ENCODE peak calls at places on chromosomes 2 and 18, in six cellular contexts. One of them, this sample, is unnamed.

GRCh38 chr2:216967889-216968288 is 108.0 kb upstream of the TNP1 start:
- DNase-seq in kidney: no peak
- DNase-seq in heart left ventricle: peak
- DNase-seq in CD4-positive, CD25-positive, alpha-beta regulatory T cell: no peak
- DNase-seq in IMR-90: no peak
- DNase-seq in foreskin keratinocyte: no peak
- DNase-seq in this sample: no peak

GRCh38 chr2:189147361-189147760 is 32.2 kb downstream of the COL5A2 start:
- DNase-seq in kidney: no peak
- DNase-seq in IMR-90: peak
- DNase-seq in foreskin keratinocyte: peak
- DNase-seq in heart left ventricle: no peak
- DNase-seq in CD4-positive, CD25-positive, alpha-beta regulatory T cell: no peak
- DNase-seq in this sample: no peak

GRCh38 chr2:217440000-217440399 is 562.8 kb downstream of the TNS1 start:
- DNase-seq in kidney: no peak
- DNase-seq in heart left ventricle: no peak
- DNase-seq in IMR-90: peak
- DNase-seq in foreskin keratinocyte: no peak
- DNase-seq in CD4-positive, CD25-positive, alpha-beta regulatory T cell: no peak
- DNase-seq in this sample: no peak

GRCh38 chr2:47026738-47027531 is 111.3 kb upstream of the MCFD2 start:
- DNase-seq in kidney: no peak
- DNase-seq in CD4-positive, CD25-positive, alpha-beta regulatory T cell: no peak
- DNase-seq in IMR-90: no peak
- DNase-seq in heart left ventricle: no peak
- DNase-seq in foreskin keratinocyte: no peak
- DNase-seq in this sample: no peak

GRCh38 chr2:210259687-210260086 is 34.4 kb upstream of the ACADL start:
- DNase-seq in CD4-positive, CD25-positive, alpha-beta regulatory T cell: no peak
- DNase-seq in foreskin keratinocyte: no peak
- DNase-seq in IMR-90: no peak
- DNase-seq in heart left ventricle: no peak
- DNase-seq in kidney: no peak
- DNase-seq in this sample: no peak

GRCh38 chr18:42392416-42392815 is 437.4 kb downstream of the PIK3C3 start:
- DNase-seq in foreskin keratinocyte: no peak
- DNase-seq in kidney: no peak
- DNase-seq in CD4-positive, CD25-positive, alpha-beta regulatory T cell: no peak
- DNase-seq in heart left ventricle: no peak
- DNase-seq in IMR-90: no peak
- DNase-seq in this sample: no peak

GRCh38 chr2:124254621-124255020 is 229.5 kb downstream of the CNTNAP5 start:
- DNase-seq in foreskin keratinocyte: no peak
- DNase-seq in IMR-90: peak
- DNase-seq in CD4-positive, CD25-positive, alpha-beta regulatory T cell: no peak
- DNase-seq in kidney: no peak
- DNase-seq in heart left ventricle: no peak
- DNase-seq in this sample: no peak

GRCh38 chr18:46179306-46179705 is 75.1 kb downstream of the HAUS1 start:
- DNase-seq in foreskin keratinocyte: no peak
- DNase-seq in kidney: no peak
- DNase-seq in CD4-positive, CD25-positive, alpha-beta regulatory T cell: no peak
- DNase-seq in IMR-90: no peak
- DNase-seq in heart left ventricle: no peak
- DNase-seq in this sample: no peak

GRCh38 chr2:70247364-70248144 is 874 bp downstream of the TIA1 start:
- DNase-seq in kidney: no peak
- DNase-seq in IMR-90: peak
- DNase-seq in foreskin keratinocyte: no peak
- DNase-seq in heart left ventricle: no peak
- DNase-seq in CD4-positive, CD25-positive, alpha-beta regulatory T cell: no peak
- DNase-seq in this sample: no peak

GRCh38 chr2:8518986-8519669 is 162.7 kb upstream of the ID2 start:
- DNase-seq in CD4-positive, CD25-positive, alpha-beta regulatory T cell: no peak
- DNase-seq in IMR-90: no peak
- DNase-seq in heart left ventricle: no peak
- DNase-seq in kidney: no peak
- DNase-seq in foreskin keratinocyte: no peak
- DNase-seq in this sample: no peak

GRCh38 chr2:218095853-218096252 is 26.8 kb downstream of the RUFY4 start:
- DNase-seq in heart left ventricle: no peak
- DNase-seq in IMR-90: no peak
- DNase-seq in kidney: no peak
- DNase-seq in foreskin keratinocyte: no peak
- DNase-seq in CD4-positive, CD25-positive, alpha-beta regulatory T cell: no peak
- DNase-seq in this sample: no peak

GRCh38 chr18:37430346-37431076 is 135.1 kb downstream of the CELF4 start:
- DNase-seq in foreskin keratinocyte: no peak
- DNase-seq in IMR-90: no peak
- DNase-seq in CD4-positive, CD25-positive, alpha-beta regulatory T cell: no peak
- DNase-seq in heart left ventricle: no peak
- DNase-seq in kidney: no peak
- DNase-seq in this sample: no peak

GRCh38 chr2:178732913-178733312 is 74.3 kb downstream of the TTN start:
- DNase-seq in IMR-90: no peak
- DNase-seq in heart left ventricle: no peak
- DNase-seq in kidney: no peak
- DNase-seq in foreskin keratinocyte: no peak
- DNase-seq in CD4-positive, CD25-positive, alpha-beta regulatory T cell: no peak
- DNase-seq in this sample: no peak

GRCh38 chr2:86372641-86373502 is 35.4 kb upstream of the REEP1 start:
- DNase-seq in CD4-positive, CD25-positive, alpha-beta regulatory T cell: no peak
- DNase-seq in IMR-90: peak
- DNase-seq in heart left ventricle: peak
- DNase-seq in kidney: no peak
- DNase-seq in foreskin keratinocyte: no peak
- DNase-seq in this sample: no peak

GRCh38 chr2:219551412-219551811 is 7.6 kb downstream of the TMEM198 start:
- DNase-seq in IMR-90: peak
- DNase-seq in kidney: peak
- DNase-seq in CD4-positive, CD25-positive, alpha-beta regulatory T cell: no peak
- DNase-seq in foreskin keratinocyte: no peak
- DNase-seq in heart left ventricle: no peak
- DNase-seq in this sample: no peak

GRCh38 chr2:86249176-86249842 is 50.1 kb downstream of the MRPL35 start:
- DNase-seq in foreskin keratinocyte: peak
- DNase-seq in IMR-90: peak
- DNase-seq in kidney: no peak
- DNase-seq in CD4-positive, CD25-positive, alpha-beta regulatory T cell: no peak
- DNase-seq in heart left ventricle: no peak
- DNase-seq in this sample: no peak

GRCh38 chr18:11946756-11947155 is 34.6 kb upstream of the IMPA2 start:
- DNase-seq in foreskin keratinocyte: no peak
- DNase-seq in heart left ventricle: no peak
- DNase-seq in IMR-90: peak
- DNase-seq in CD4-positive, CD25-positive, alpha-beta regulatory T cell: no peak
- DNase-seq in kidney: no peak
- DNase-seq in this sample: no peak

GRCh38 chr18:42707080-42707479 is 408.4 kb downstream of the RIT2 start:
- DNase-seq in CD4-positive, CD25-positive, alpha-beta regulatory T cell: no peak
- DNase-seq in heart left ventricle: no peak
- DNase-seq in foreskin keratinocyte: no peak
- DNase-seq in kidney: no peak
- DNase-seq in IMR-90: no peak
- DNase-seq in this sample: no peak

GRCh38 chr2:108621087-108621559 is 86.9 kb downstream of the LIMS1 start:
- DNase-seq in foreskin keratinocyte: peak
- DNase-seq in kidney: peak
- DNase-seq in heart left ventricle: no peak
- DNase-seq in IMR-90: peak
- DNase-seq in CD4-positive, CD25-positive, alpha-beta regulatory T cell: peak
- DNase-seq in this sample: no peak

GRCh38 chr18:31230495-31230894 is 67.8 kb upstream of the DSC1 start:
- DNase-seq in kidney: no peak
- DNase-seq in heart left ventricle: no peak
- DNase-seq in CD4-positive, CD25-positive, alpha-beta regulatory T cell: no peak
- DNase-seq in foreskin keratinocyte: peak
- DNase-seq in IMR-90: peak
- DNase-seq in this sample: no peak

GRCh38 chr2:39736593-39736992 is 42.5 kb downstream of the THUMPD2 start:
- DNase-seq in foreskin keratinocyte: no peak
- DNase-seq in IMR-90: peak
- DNase-seq in CD4-positive, CD25-positive, alpha-beta regulatory T cell: no peak
- DNase-seq in kidney: no peak
- DNase-seq in heart left ventricle: no peak
- DNase-seq in this sample: no peak

GRCh38 chr2:203431391-203432185 is 103.4 kb downstream of the ABI2 start:
- DNase-seq in CD4-positive, CD25-positive, alpha-beta regulatory T cell: no peak
- DNase-seq in heart left ventricle: no peak
- DNase-seq in IMR-90: peak
- DNase-seq in foreskin keratinocyte: no peak
- DNase-seq in kidney: no peak
- DNase-seq in this sample: no peak

GRCh38 chr18:2889761-2890192 is 43.0 kb downstream of the EMILIN2 start:
- DNase-seq in kidney: no peak
- DNase-seq in heart left ventricle: no peak
- DNase-seq in foreskin keratinocyte: no peak
- DNase-seq in IMR-90: peak
- DNase-seq in CD4-positive, CD25-positive, alpha-beta regulatory T cell: peak
- DNase-seq in this sample: no peak

GRCh38 chr2:201448701-201449100 is 2.6 kb downstream of the TRAK2 start:
- DNase-seq in heart left ventricle: no peak
- DNase-seq in CD4-positive, CD25-positive, alpha-beta regulatory T cell: peak
- DNase-seq in kidney: no peak
- DNase-seq in foreskin keratinocyte: no peak
- DNase-seq in IMR-90: no peak
- DNase-seq in this sample: no peak

GRCh38 chr18:79321625-79322024 is 74.1 kb upstream of the NFATC1 start:
- DNase-seq in IMR-90: peak
- DNase-seq in kidney: no peak
- DNase-seq in heart left ventricle: no peak
- DNase-seq in CD4-positive, CD25-positive, alpha-beta regulatory T cell: no peak
- DNase-seq in foreskin keratinocyte: no peak
- DNase-seq in this sample: no peak

GRCh38 chr2:84919885-84920580 is 14.6 kb downstream of the TMSB10 start:
- DNase-seq in foreskin keratinocyte: peak
- DNase-seq in IMR-90: peak
- DNase-seq in CD4-positive, CD25-positive, alpha-beta regulatory T cell: no peak
- DNase-seq in kidney: peak
- DNase-seq in heart left ventricle: peak
- DNase-seq in this sample: peak

GRCh38 chr2:99737526-99737925 is 247.7 kb upstream of the REV1 start:
- DNase-seq in IMR-90: no peak
- DNase-seq in foreskin keratinocyte: no peak
- DNase-seq in CD4-positive, CD25-positive, alpha-beta regulatory T cell: no peak
- DNase-seq in heart left ventricle: no peak
- DNase-seq in kidney: no peak
- DNase-seq in this sample: no peak

DNA sequence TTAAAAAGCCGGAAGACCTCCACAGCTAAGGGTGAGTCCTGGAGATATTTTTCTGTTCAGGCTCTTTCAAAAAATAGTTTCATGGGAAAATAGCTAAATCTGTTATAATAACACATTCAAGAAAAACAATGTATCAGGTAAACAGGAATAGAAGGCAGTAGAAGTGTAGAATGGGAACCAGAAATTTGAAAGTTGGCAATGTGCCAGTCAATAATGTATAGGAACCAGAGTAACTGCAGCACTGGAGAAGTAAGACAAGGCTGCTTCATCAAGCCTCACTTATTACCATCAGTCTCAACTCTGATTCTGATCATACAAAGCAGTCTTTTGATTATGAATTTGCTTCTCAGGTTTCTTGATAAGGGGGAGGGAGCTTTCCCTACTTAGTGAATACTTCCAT is 81.4 kb upstream of the VRK2 start:
- DNase-seq in heart left ventricle: no peak
- DNase-seq in IMR-90: no peak
- DNase-seq in CD4-positive, CD25-positive, alpha-beta regulatory T cell: no peak
- DNase-seq in kidney: no peak
- DNase-seq in foreskin keratinocyte: no peak
- DNase-seq in this sample: no peak
- H3K27ac ChIP-seq in heart left ventricle: no peak
- H3K27ac ChIP-seq in IMR-90: no peak
- H3K27ac ChIP-seq in CD4-positive, CD25-positive, alpha-beta regulatory T cell: no peak
- H3K27ac ChIP-seq in kidney: no peak
- H3K27ac ChIP-seq in foreskin keratinocyte: no peak
- H3K27ac ChIP-seq in this sample: no peak

GRCh38 chr2:98685930-98686887 is 44.7 kb downstream of the MGAT4A start:
- DNase-seq in CD4-positive, CD25-positive, alpha-beta regulatory T cell: no peak
- DNase-seq in kidney: no peak
- DNase-seq in heart left ventricle: no peak
- DNase-seq in foreskin keratinocyte: no peak
- DNase-seq in IMR-90: no peak
- DNase-seq in this sample: no peak
- H3K27ac ChIP-seq in CD4-positive, CD25-positive, alpha-beta regulatory T cell: peak
- H3K27ac ChIP-seq in kidney: peak
- H3K27ac ChIP-seq in heart left ventricle: no peak
- H3K27ac ChIP-seq in foreskin keratinocyte: no peak
- H3K27ac ChIP-seq in IMR-90: no peak
- H3K27ac ChIP-seq in this sample: no peak

GRCh38 chr2:119242276-119243119 is 18.9 kb downstream of the STEAP3 start:
- DNase-seq in heart left ventricle: no peak
- DNase-seq in IMR-90: no peak
- DNase-seq in kidney: peak
- DNase-seq in CD4-positive, CD25-positive, alpha-beta regulatory T cell: no peak
- DNase-seq in foreskin keratinocyte: no peak
- DNase-seq in this sample: no peak
- H3K27ac ChIP-seq in heart left ventricle: no peak
- H3K27ac ChIP-seq in IMR-90: no peak
- H3K27ac ChIP-seq in kidney: no peak
- H3K27ac ChIP-seq in CD4-positive, CD25-positive, alpha-beta regulatory T cell: no peak
- H3K27ac ChIP-seq in foreskin keratinocyte: no peak
- H3K27ac ChIP-seq in this sample: no peak

GRCh38 chr2:235689427-235689853 is 195.6 kb downstream of the AGAP1 start:
- DNase-seq in foreskin keratinocyte: no peak
- DNase-seq in heart left ventricle: no peak
- DNase-seq in IMR-90: no peak
- DNase-seq in CD4-positive, CD25-positive, alpha-beta regulatory T cell: no peak
- DNase-seq in kidney: no peak
- DNase-seq in this sample: no peak
- H3K27ac ChIP-seq in foreskin keratinocyte: no peak
- H3K27ac ChIP-seq in heart left ventricle: no peak
- H3K27ac ChIP-seq in IMR-90: no peak
- H3K27ac ChIP-seq in CD4-positive, CD25-positive, alpha-beta regulatory T cell: no peak
- H3K27ac ChIP-seq in kidney: no peak
- H3K27ac ChIP-seq in this sample: no peak

GRCh38 chr2:38215511-38215910 is 139.6 kb upstream of the CYP1B1 start:
- DNase-seq in heart left ventricle: no peak
- DNase-seq in CD4-positive, CD25-positive, alpha-beta regulatory T cell: no peak
- DNase-seq in kidney: no peak
- DNase-seq in IMR-90: no peak
- DNase-seq in foreskin keratinocyte: no peak
- DNase-seq in this sample: no peak
- H3K27ac ChIP-seq in heart left ventricle: no peak
- H3K27ac ChIP-seq in CD4-positive, CD25-positive, alpha-beta regulatory T cell: no peak
- H3K27ac ChIP-seq in kidney: no peak
- H3K27ac ChIP-seq in IMR-90: no peak
- H3K27ac ChIP-seq in foreskin keratinocyte: no peak
- H3K27ac ChIP-seq in this sample: no peak